ENCODE peak calls at places on chromosomes 7 and 10, in five cellular contexts. K, N, B, E and R are unnamed samples.

GRCh38 chr10:106577756-106578155 is 586.8 kb downstream of the SORCS1 start:
- DNase-seq in K (no peak), E (no peak), N (no peak), B (no peak), R (no peak)

GRCh38 chr7:721619-722248 is 4.8 kb upstream of the DNAAF5 start:
- DNase-seq in E (no peak), K (no peak), B (no peak), N (no peak), R (peak; percentile 43)

GRCh38 chr7:19984231-19984632 is 210.8 kb upstream of the TMEM196 start:
- DNase-seq in E (no peak), B (no peak), N (no peak), K (no peak), R (no peak)

GRCh38 chr7:14381306-14381705 is 391.8 kb upstream of the ETV1 start:
- DNase-seq in E (peak; percentile 34), N (no peak), K (no peak), B (peak; percentile 79), R (peak; percentile 13)

GRCh38 chr10:35781643-35782035 is 139.5 kb upstream of the FZD8 start:
- DNase-seq in N (no peak), B (no peak), K (no peak), E (no peak), R (no peak)

GRCh38 chr10:70283445-70284399 is at the start of gene NPFFR1:
- DNase-seq in E (no peak), B (no peak), N (no peak), K (no peak), R (no peak)

GRCh38 chr7:99219985-99220384 is 12.1 kb upstream of the KPNA7 start:
- DNase-seq in K (no peak), E (no peak), B (no peak), N (no peak), R (no peak)

GRCh38 chr7:123789200-123789784 is 40.5 kb upstream of the WASL start:
- DNase-seq in B (no peak), N (no peak), E (no peak), K (no peak), R (no peak)

GRCh38 chr7:20786049-20786412 is 655 bp downstream of the SP8 start:
- DNase-seq in K (no peak), E (no peak), B (no peak), N (no peak), R (no peak)

GRCh38 chr7:2002561-2003450 is 229.9 kb downstream of the MAD1L1 start:
- DNase-seq in E (no peak), N (no peak), B (no peak), K (peak; percentile 45), R (no peak)

GRCh38 chr7:19112290-19113000 is 5.0 kb downstream of the TWIST1 start:
- DNase-seq in N (no peak), B (no peak), K (no peak), E (peak; percentile 91), R (no peak)

GRCh38 chr7:80918909-80919721 is at the start of gene SEMA3C:
- DNase-seq in B (peak; percentile 93), K (peak; percentile 93), E (peak; percentile 97), N (no peak), R (peak; percentile 87)

GRCh38 chr7:2692543-2692942 is 4.5 kb downstream of the AMZ1 start:
- DNase-seq in E (no peak), K (no peak), N (no peak), B (no peak), R (no peak)

GRCh38 chr7:81308643-81309354 is 389.9 kb upstream of the SEMA3C start:
- DNase-seq in E (peak; percentile 70), N (no peak), K (no peak), B (no peak), R (no peak)

GRCh38 chr10:17026686-17027485 is 102.7 kb downstream of the CUBN start:
- DNase-seq in B (no peak), E (peak; percentile 58), K (no peak), N (peak; percentile 53), R (no peak)

GRCh38 chr7:113279256-113279655 is 160.9 kb upstream of the SMIM30 start:
- DNase-seq in K (no peak), E (no peak), B (no peak), N (no peak), R (no peak)

GRCh38 chr10:29414501-29414900 is 125.6 kb downstream of the LYZL1 start:
- DNase-seq in N (no peak), B (no peak), E (no peak), K (no peak), R (no peak)

GRCh38 chr7:46979439-46979838 is 602.5 kb downstream of the TNS3 start:
- DNase-seq in K (no peak), B (no peak), N (no peak), E (peak; percentile 43), R (no peak)

GRCh38 chr10:84198206-84198915 is 4.0 kb downstream of the CDHR1 start:
- DNase-seq in K (no peak), B (no peak), E (no peak), N (no peak), R (no peak)

GRCh38 chr7:70738080-70738479 is 393.9 kb upstream of the GALNT17 start:
- DNase-seq in E (peak; percentile 62), N (no peak), K (peak; percentile 73), B (no peak), R (peak; percentile 88)

GRCh38 chr10:60594476-60595051 is 183.7 kb upstream of the CDK1 start:
- DNase-seq in N (no peak), E (no peak), K (no peak), B (no peak), R (peak; percentile 35)

GRCh38 chr10:31756131-31757119 is 172.2 kb downstream of the ARHGAP12 start:
- DNase-seq in E (no peak), K (no peak), N (no peak), B (no peak), R (no peak)

GRCh38 chr10:3136336-3136735 is 36.2 kb downstream of the PITRM1 start:
- DNase-seq in N (no peak), E (no peak), K (no peak), B (no peak), R (no peak)

GRCh38 chr7:110835209-110835608 is 255.7 kb upstream of the LRRN3 start:
- DNase-seq in E (no peak), B (no peak), N (no peak), K (no peak), R (peak; percentile 15)

GRCh38 chr7:91034459-91035368 is 229.5 kb upstream of the FZD1 start:
- DNase-seq in B (no peak), K (peak; percentile 72), E (peak; percentile 58), N (no peak), R (peak; percentile 51)

GRCh38 chr7:56175784-56176183 is 59.6 kb upstream of the NUPR2 start:
- DNase-seq in E (no peak), N (no peak), K (no peak), B (no peak), R (no peak)

GRCh38 chr10:121448768-121449456 is 149.3 kb downstream of the FGFR2 start:
- DNase-seq in B (peak; percentile 66), E (no peak), K (no peak), N (no peak), R (peak; percentile 78)

GRCh38 chr10:9015005-9015404 is 960.5 kb downstream of the GATA3 start:
- DNase-seq in N (no peak), E (no peak), K (no peak), B (no peak), R (no peak)

GRCh38 chr7:50454968-50455367 is 4.8 kb upstream of the FIGNL1 start:
- DNase-seq in K (no peak), E (no peak), N (no peak), B (no peak), R (no peak)

GRCh38 chr7:129122086-129122750 is 22.3 kb upstream of the TSPAN33 start:
- DNase-seq in B (peak; percentile 65), E (no peak), K (no peak), N (no peak), R (peak; percentile 86)

GRCh38 chr10:78398385-78398784 is 364.7 kb downstream of the RPS24 start:
- DNase-seq in N (no peak), E (no peak), K (no peak), B (no peak), R (no peak)

GRCh38 chr10:124520553-124521428 is 59.2 kb downstream of the LHPP start:
- DNase-seq in B (no peak), E (no peak), N (no peak), K (no peak), R (no peak)

GRCh38 chr10:117663750-117664149 is 121.2 kb downstream of the EMX2 start:
- DNase-seq in B (peak; percentile 94), K (no peak), E (peak; percentile 98), N (no peak), R (peak; percentile 99)

GRCh38 chr10:5628366-5628765 is 38.0 kb downstream of the ASB13 start:
- DNase-seq in E (peak; percentile 61), N (no peak), B (no peak), K (no peak), R (no peak)